ENCODE peak calls at places on chromosomes 4 and X, in seven cellular contexts. L is breast epithelium, V is lower lobe of right lung, F is H1, A is tibial artery, S is K562, Q is adrenal gland. G is an unnamed sample.

GRCh38 chrX:14801136-14801535 is 71.7 kb downstream of the FANCB start:
- DNase-seq in L (no peak), V (no peak), F (no peak), A (no peak), S (no peak), Q (no peak), G (no peak)

GRCh38 chr4:13984996-13985780 is 357.7 kb upstream of the BOD1L1 start:
- DNase-seq in L (no peak), V (no peak), F (no peak), A (no peak), S (no peak), Q (peak; percentile 55), G (no peak)

GRCh38 chr4:5203925-5204324 is 152.6 kb downstream of the STK32B start:
- DNase-seq in L (no peak), V (no peak), F (no peak), A (no peak), S (no peak), Q (no peak), G (no peak)

GRCh38 chr4:181157647-181158046 is 1085.6 kb upstream of the TENM3 start:
- DNase-seq in L (no peak), V (no peak), F (no peak), A (no peak), S (no peak), Q (no peak), G (no peak)

GRCh38 chr4:87209696-87210095 is 10.7 kb downstream of the KLHL8 start:
- DNase-seq in L (no peak), V (peak; percentile 86), F (no peak), A (peak; percentile 72), S (no peak), Q (peak; percentile 63), G (no peak)

GRCh38 chr4:73844352-73844751 is 7.9 kb downstream of the CXCL6 start:
- DNase-seq in L (no peak), V (no peak), F (no peak), A (no peak), S (no peak), Q (no peak), G (no peak)

GRCh38 chrX:100979881-100980607 is 10.5 kb downstream of the ARL13A start:
- DNase-seq in L (no peak), V (no peak), F (no peak), A (no peak), S (no peak), Q (no peak), G (no peak)

GRCh38 chrX:154348114-154348531 is 26.3 kb downstream of the FLNA start:
- DNase-seq in L (no peak), V (peak; percentile 19), F (no peak), A (peak; percentile 69), S (no peak), Q (peak; percentile 29), G (peak; percentile 12)

GRCh38 chrX:112967341-112967740 is 126.7 kb upstream of the AMOT start:
- DNase-seq in L (no peak), V (no peak), F (no peak), A (no peak), S (no peak), Q (no peak), G (no peak)

GRCh38 chr4:156971623-156972369 is at the start of gene PDGFC:
- DNase-seq in L (peak; percentile 69), V (peak; percentile 91), F (peak; percentile 87), A (peak; percentile 91), S (peak; percentile 12), Q (peak; percentile 85), G (peak; percentile 79)

GRCh38 chr4:184473515-184474260 is 662 bp downstream of the IRF2 start:
- DNase-seq in L (no peak), V (peak; percentile 67), F (peak; percentile 67), A (no peak), S (no peak), Q (peak; percentile 52), G (peak; percentile 76)

DNA sequence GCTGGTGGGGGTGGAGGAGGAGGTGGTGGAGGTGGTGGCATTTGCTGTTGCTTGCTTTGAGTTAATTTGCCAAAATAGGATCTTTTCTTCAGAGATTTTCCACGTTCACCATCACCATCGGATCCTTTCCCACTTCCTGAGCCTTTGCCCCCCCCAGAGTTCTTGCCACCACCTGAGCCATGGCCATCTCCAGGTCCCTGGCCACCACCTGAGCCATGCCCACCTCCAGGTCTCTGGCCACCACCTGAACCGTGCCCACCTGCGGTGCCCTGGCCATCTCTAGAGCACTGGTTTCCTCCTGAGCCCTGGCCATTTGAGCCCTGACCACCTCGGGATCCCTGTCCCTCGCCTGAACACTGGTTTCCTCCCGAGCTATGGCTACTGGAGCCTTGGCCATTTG is 1.9 kb downstream of the IRS4 start:
- DNase-seq in L (no peak), V (no peak), F (no peak), A (no peak), S (no peak), Q (no peak), G (no peak)
- H3K4me1 ChIP-seq in L (no peaks in the 10 kb centered on the region), V (no peaks in the 10 kb centered on the region), F (peaks cover 15% of the 10 kb centered on the region), A (peaks cover 9% of the 10 kb centered on the region), S (no peaks in the 10 kb centered on the region), Q (no peaks in the 10 kb centered on the region), G (peaks cover 2% of the 10 kb centered on the region)

DNA sequence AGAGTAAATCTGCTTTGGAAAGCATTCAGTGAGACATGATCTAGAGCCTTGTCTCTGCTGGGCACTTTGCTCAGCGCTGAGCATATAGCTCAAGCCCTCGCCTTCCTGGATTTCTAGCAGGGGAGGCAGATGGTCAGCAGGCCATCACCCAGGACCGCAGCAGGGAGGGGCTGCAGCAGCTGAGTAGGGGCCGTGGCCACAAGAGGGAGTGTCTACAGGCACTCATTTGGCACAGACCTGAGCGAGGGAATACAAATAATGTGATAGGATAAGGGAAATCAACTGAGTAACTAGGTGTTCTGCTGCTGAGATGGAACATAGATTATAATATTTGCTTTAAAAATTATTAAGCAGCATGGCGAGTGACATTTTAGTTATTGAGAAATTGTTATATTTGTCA is 30.2 kb downstream of the OFD1 start:
- DNase-seq in L (no peak), V (no peak), F (no peak), A (no peak), S (no peak), Q (no peak), G (no peak)
- TF ChIP-seq CTCF in L (no peak), V (peak; percentile 16), F (peak; percentile 64), A (no peak), S (peak; percentile 27), Q (no peak), G (no peak)

DNA sequence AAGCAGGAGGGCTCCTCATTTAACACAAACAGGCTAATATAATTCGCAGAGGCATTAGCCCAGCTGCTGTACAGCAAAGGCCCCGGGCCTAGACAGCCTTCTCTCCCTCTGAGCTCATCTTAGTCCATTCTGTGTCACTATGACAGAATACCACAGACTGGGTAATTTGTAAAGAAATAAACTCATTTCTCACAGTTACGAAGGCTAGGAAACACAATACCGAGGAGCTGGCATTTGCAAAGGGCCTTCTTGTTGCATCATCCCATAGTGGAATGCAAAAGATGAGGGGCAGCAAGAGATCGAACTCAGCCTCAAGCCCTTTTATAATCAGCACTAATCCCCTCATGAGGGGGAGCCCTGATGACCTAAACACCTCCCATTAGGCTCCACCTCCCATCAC is 48.5 kb downstream of the TSPAN5 start:
- DNase-seq in L (no peak), V (no peak), F (no peak), A (no peak), S (no peak), Q (no peak), G (no peak)
- H3K4me1 ChIP-seq in L (no peaks in the 10 kb centered on the region), V (no peaks in the 10 kb centered on the region), F (peaks cover 24% of the 10 kb centered on the region), A (no peaks in the 10 kb centered on the region), S (no peaks in the 10 kb centered on the region), Q (no peaks in the 10 kb centered on the region), G (no peaks in the 10 kb centered on the region)

GRCh38 chrX:134020910-134021309 is 35.5 kb upstream of the GPC3 start:
- DNase-seq in L (no peak), V (no peak), F (no peak), A (no peak), S (peak; percentile 5), Q (no peak), G (no peak)

GRCh38 chrX:134025986-134026731 is 40.8 kb upstream of the GPC3 start:
- DNase-seq in L (no peak), V (no peak), F (peak; percentile 43), A (no peak), S (peak; percentile 6), Q (no peak), G (no peak)

GRCh38 chrX:134024686-134025377 is 39.4 kb upstream of the GPC3 start:
- DNase-seq in L (no peak), V (no peak), F (no peak), A (no peak), S (no peak), Q (no peak), G (no peak)

GRCh38 chrX:134023851-134024281 is 38.5 kb upstream of the GPC3 start:
- DNase-seq in L (no peak), V (no peak), F (no peak), A (no peak), S (no peak), Q (no peak), G (no peak)

DNA sequence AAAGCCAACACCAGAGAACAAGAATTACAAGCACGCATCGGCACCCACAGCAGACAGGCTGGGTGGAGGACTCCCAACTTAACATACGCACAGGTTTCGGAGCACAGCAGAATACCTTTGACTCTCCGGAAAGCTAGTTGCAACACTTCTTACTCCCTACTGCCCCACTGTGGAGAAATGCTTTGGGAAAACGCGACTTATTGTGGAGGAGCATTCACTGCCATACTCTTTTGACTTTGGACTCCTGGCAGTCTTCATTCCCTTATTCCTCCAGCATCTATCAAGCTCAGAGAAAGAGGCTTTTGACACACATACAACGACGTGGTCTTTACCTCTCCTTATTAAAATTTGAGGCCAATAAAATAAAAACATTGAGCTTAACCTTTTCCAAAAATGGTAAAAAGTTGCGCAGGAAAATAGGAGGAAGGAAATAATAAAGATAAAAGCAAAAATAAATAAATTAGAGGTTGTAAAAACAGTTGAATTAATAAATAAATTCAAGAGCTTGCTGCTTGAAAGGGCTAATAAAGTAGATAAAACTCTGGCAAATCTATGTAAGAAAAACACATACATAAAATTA is 41.4 kb upstream of the GPC3 start:
- DNase-seq in L (no peak), V (no peak), F (peak; percentile 48), A (peak; percentile 56), S (peak; percentile 10), Q (peak; percentile 41), G (peak; percentile 23)
- TF ChIP-seq CTCF in L (peak; percentile 30), V (peak; percentile 41), F (no peak), A (peak; percentile 34), S (peak; percentile 31), Q (peak; percentile 28), G (no peak)

GRCh38 chr4:26346203-26346620 is 25.4 kb downstream of the RBPJ start:
- DNase-seq in L (no peak), V (no peak), F (no peak), A (no peak), S (peak; percentile 33), Q (no peak), G (no peak)

GRCh38 chr4:26343041-26343403 is 22.2 kb downstream of the RBPJ start:
- DNase-seq in L (no peak), V (no peak), F (no peak), A (no peak), S (no peak), Q (no peak), G (no peak)

GRCh38 chr4:26344901-26345300 is 24.1 kb downstream of the RBPJ start:
- DNase-seq in L (no peak), V (no peak), F (no peak), A (no peak), S (no peak), Q (no peak), G (no peak)

GRCh38 chr4:26345541-26345940 is 24.7 kb downstream of the RBPJ start:
- DNase-seq in L (no peak), V (no peak), F (no peak), A (no peak), S (no peak), Q (no peak), G (no peak)

GRCh38 chr4:26342328-26343040 is 21.7 kb downstream of the RBPJ start:
- DNase-seq in L (no peak), V (no peak), F (no peak), A (no peak), S (peak; percentile 13), Q (no peak), G (no peak)
- H3K4me1 ChIP-seq in L (no peaks in the 10 kb centered on the region), V (peaks cover 38% of the 10 kb centered on the region), F (peaks cover 13% of the 10 kb centered on the region), A (peaks cover 2% of the 10 kb centered on the region), S (peaks cover 14% of the 10 kb centered on the region), Q (peaks cover 47% of the 10 kb centered on the region), G (peaks cover 14% of the 10 kb centered on the region)

G was measured in mucosa of descending colon.